ENCODE peak calls at places on chromosomes 12 and 14, in six cellular contexts. B is GM12891, F is GM12878, P is H1, A is HepG2, D is K562. M is an unnamed sample.
A peak's percentile ranks its signal among the peaks of the same experiment; 100 is the strongest.

GRCh38 chr12:93857917-93858513 is 180.8 kb downstream of the CRADD start:
- DNase-seq in B (no peak), F (no peak), P (no peak), A (no peak), D (no peak), M (no peak)

GRCh38 chr12:78977463-78977862 is 112.9 kb downstream of the SYT1 start:
- DNase-seq in B (no peak), F (no peak), P (no peak), A (no peak), D (no peak), M (no peak)

GRCh38 chr14:21098134-21098891 is at the start of gene ZNF219:
- DNase-seq in B (no peak), F (no peak), P (peak; percentile 54), A (peak; percentile 74), D (peak; percentile 58), M (no peak)

GRCh38 chr12:99824900-99825562 is 159.7 kb downstream of the ANKS1B start:
- DNase-seq in B (no peak), F (no peak), P (no peak), A (no peak), D (no peak), M (no peak)

GRCh38 chr14:43418314-43418713 is 1088.8 kb downstream of the FSCB start:
- DNase-seq in B (no peak), F (no peak), P (no peak), A (no peak), D (no peak), M (no peak)

GRCh38 chr12:49823350-49823749 is 4.9 kb downstream of the NCKAP5L start:
- DNase-seq in B (no peak), F (no peak), P (no peak), A (no peak), D (no peak), M (no peak)

GRCh38 chr12:111180830-111181726 is 187.8 kb downstream of the PHETA1 start:
- DNase-seq in B (no peak), F (no peak), P (no peak), A (no peak), D (peak; percentile 8), M (no peak)

GRCh38 chr12:122064034-122064777 is 14.3 kb upstream of the MLXIP start:
- DNase-seq in B (peak; percentile 75), F (peak; percentile 50), P (peak; percentile 88), A (peak; percentile 97), D (peak; percentile 99), M (peak; percentile 58)

GRCh38 chr12:6821271-6821673 is 349 bp upstream of the GPR162 start:
- DNase-seq in B (no peak), F (no peak), P (no peak), A (no peak), D (peak; percentile 50), M (no peak)

GRCh38 chr12:115672506-115673080 is 604.9 kb downstream of the MED13L start:
- DNase-seq in B (no peak), F (no peak), P (no peak), A (no peak), D (no peak), M (no peak)

GRCh38 chr12:51906452-51907082 is 737 bp upstream of the ACVRL1 start:
- DNase-seq in B (no peak), F (no peak), P (no peak), A (no peak), D (no peak), M (no peak)

GRCh38 chr12:74440469-74440868 is 97.2 kb upstream of the ATXN7L3B start:
- DNase-seq in B (no peak), F (no peak), P (no peak), A (no peak), D (no peak), M (no peak)

GRCh38 chr12:27751386-27752047 is 28.5 kb upstream of the KLHL42 start:
- DNase-seq in B (no peak), F (no peak), P (no peak), A (no peak), D (peak; percentile 71), M (no peak)

GRCh38 chr12:8780389-8780788 is 42.0 kb upstream of the A2ML1 start:
- DNase-seq in B (no peak), F (no peak), P (no peak), A (peak; percentile 16), D (peak; percentile 47), M (no peak)

GRCh38 chr14:104333903-104334811 is 195.8 kb downstream of the KIF26A start:
- DNase-seq in B (no peak), F (no peak), P (no peak), A (no peak), D (no peak), M (no peak)

GRCh38 chr14:52607061-52607460 is 54.4 kb downstream of the GPR137C start:
- DNase-seq in B (no peak), F (no peak), P (no peak), A (no peak), D (no peak), M (no peak)

GRCh38 chr14:89621009-89621421 is 204.0 kb upstream of the FOXN3 start:
- DNase-seq in B (no peak), F (no peak), P (no peak), A (no peak), D (no peak), M (no peak)

GRCh38 chr12:57088442-57089258 is at the start of gene NAB2:
- DNase-seq in B (peak; percentile 91), F (peak; percentile 72), P (no peak), A (peak; percentile 95), D (peak; percentile 97), M (peak; percentile 93)

GRCh38 chr14:55125403-55125802 is 3.6 kb upstream of the LGALS3 start:
- DNase-seq in B (no peak), F (no peak), P (no peak), A (no peak), D (no peak), M (no peak)

DNA sequence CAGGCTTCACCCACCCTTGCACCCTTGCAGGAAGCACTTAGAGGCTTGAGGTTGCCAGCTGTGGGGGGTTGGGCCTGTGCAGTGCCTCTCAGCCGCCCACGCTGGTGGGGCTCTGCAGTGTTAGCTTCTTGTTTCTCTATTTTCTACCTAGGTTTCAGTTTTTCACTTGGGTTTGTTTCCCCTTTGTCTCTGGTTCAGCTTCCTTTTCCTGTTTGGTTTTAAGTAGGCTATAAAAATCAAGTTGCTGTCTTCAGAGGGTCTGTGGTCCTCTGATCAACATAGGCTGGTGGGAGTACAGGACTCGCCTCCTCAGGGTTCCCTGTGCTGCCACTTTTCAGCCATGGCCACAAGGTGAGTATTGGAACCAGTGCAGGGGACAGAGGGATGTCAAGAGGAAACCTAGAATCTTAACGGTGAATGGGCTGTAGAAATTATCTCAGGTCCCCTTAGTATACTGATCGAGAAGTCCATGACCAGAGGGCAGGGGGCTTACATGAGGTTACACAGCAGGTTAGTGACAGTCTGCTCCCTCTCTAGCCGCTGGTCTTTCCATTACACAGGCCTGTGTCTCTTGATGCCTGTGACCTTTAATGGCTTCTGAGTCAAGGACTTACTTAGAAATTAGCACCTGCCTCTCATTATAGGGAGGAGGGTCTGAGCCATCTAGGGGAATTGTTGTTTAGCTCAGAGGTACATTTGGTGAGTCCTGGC is at the start of gene EVL:
- DNase-seq in B (no peak), F (peak; percentile 81), P (no peak), A (no peak), D (peak; percentile 25), M (peak; percentile 37)
- TF ChIP-seq POLR2A in B (peak; percentile 56), F (peak; percentile 65), P (no peak), A (no peak), D (no peak), M (peak; percentile 77)

DNA sequence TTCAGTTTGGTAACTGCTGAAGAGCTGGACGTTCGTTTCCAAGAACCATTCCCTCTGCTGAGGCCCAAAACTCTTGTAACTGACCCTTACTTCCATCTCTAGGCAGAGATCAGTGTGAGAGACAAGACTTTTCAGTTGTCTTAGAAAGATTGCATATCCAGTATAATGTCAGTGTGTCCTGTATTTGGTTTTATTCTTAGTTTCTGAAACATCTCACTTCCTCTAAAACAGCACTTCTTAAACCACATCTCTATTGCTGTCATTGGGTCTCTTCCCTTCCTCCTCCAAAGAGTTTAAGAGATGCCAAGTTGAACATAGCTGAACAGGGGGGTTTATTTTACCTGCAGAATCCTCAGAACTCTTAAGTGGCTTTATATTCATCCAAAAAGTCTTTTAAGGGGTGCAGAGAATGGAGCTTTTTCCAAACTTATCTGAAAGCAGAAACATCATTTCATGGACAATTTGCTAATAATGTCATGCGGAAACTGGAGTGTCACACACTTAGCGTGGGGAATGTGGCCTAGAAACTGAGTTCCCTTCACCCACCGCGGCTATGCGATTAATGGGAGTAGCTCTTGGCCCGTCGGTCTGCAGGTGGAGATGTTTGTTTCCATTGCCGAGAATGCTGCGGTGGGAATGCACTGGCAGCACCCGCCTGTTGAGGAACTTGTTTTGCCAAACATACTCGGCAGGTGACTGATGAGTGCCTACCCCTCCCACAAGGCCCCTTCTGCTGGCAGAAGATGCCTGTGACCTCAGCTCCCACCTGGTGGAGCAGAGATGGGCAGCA is 148.2 kb downstream of the ADGRD1 start:
- DNase-seq in B (peak; percentile 60), F (peak; percentile 71), P (no peak), A (no peak), D (no peak), M (no peak)
- TF ChIP-seq TAF1 in B (no peak), F (no peak), P (no peak), A (no peak), D (no peak), M (no peak)

DNA sequence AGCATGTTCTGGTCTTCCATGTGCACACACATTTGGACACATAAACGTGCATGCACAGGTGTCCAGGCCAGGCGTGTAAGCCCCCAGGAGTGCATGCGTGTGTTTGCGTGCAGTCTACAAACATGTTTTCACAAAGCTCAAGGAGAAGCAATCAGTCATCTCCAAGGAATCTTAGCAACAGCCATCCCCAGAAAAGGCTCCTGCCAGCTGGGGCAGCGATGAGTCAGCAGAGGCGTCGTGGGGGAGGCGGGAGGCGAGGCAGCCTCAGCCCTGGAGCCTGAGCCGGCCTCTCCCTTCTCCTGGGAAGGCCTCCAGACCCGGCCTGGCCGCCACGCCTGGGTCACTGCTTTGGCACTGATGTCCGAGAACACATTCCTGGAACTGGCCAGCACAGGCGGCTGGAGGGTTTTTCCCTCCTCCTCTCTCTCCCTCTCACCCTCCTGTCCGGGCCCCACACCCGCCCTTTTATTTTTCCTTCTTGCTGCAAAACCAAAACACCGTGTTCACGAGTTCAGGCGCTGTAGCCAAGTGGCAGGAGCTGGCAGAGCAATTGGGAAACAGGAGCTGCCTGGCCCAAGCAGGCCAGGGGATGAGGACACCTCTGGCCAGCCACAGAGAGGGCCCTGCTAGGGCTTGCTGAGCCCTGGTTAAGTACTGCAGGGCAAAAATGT is 92.7 kb downstream of the LRRC74A start:
- DNase-seq in B (no peak), F (no peak), P (no peak), A (peak; percentile 24), D (peak; percentile 84), M (no peak)
- TF ChIP-seq POLR2A in B (no peak), F (no peak), P (no peak), A (no peak), D (no peak), M (no peak)

DNA sequence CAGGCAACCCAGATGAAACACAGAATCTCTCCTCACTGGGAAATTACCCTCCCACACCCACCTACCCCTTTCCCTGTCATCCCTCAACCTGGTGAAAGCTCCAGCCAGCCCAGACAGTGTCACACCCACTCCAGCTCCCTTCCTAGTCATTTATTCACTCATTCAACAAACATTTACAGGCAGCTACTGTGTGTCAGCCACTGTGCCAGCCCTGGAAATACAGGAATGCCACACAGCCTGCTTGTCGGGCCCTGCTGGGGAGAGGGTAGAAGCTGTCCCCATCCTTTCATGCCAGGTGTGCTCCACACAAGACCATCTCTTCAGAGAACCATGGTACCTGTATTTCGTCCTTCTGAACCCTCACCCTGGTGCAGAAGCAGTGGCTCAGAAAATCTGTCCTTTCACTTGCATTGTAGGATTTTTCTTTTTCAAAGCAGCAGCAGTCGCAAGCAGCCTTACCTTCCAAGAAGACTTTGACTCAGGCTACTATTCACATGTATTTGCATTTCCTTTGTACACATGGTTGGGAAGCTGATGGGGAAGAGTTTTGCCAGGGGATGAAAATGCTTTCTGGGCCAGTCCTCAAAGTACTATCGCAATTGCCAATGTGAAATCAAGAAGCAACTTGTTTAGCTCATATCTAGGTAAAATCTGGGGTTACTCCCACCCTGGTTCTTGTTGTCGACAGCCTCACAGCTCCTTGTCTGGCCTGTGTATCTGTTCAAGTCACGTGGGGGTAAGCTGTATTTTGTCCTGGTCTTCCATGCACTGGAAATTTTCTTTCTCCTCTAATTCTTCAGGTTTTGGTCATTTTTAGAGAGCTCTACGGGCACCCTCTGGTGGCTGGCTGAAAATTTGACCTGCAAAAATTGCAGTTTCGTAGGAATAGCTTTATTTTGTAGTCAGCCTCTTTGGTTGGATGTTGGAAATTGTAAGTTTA is 147.4 kb upstream of the EGLN3 start:
- DNase-seq in B (peak; percentile 22), F (peak; percentile 36), P (no peak), A (peak; percentile 68), D (peak; percentile 57), M (no peak)
- TF ChIP-seq TAF1 in B (no peak), F (no peak), P (no peak), A (no peak), D (no peak), M (no peak)

M was measured in GM12892.